ENCODE peak calls at places on chromosome 12, in nine cellular contexts. X is psoas muscle, N is H9, Y is adipocyte, C is T-helper 17 cell, M is stomach, Z is aorta, R is lower lobe of right lung, K is heart right ventricle. T is an unnamed sample. For H3K9me3, the result is how much of the 10 kb centered on the place peaks cover.

GRCh38 chr12:9103050-9103854 is 12.5 kb downstream of the A2M start:
- DNase-seq in Y (no peak), M (no peak), N (no peak), K (no peak), X (no peak), Z (no peak), R (no peak), C (no peak), T (no peak)

GRCh38 chr12:125218952-125219351 is 153.7 kb downstream of the AACS start:
- DNase-seq in R (no peak), Z (no peak), K (no peak), N (no peak), X (no peak), M (no peak), C (no peak), Y (peak), T (no peak)

GRCh38 chr12:32390572-32391219 is 8.7 kb upstream of the FGD4 start:
- DNase-seq in K (peak), Y (no peak), X (peak), Z (no peak), C (no peak), R (peak), N (no peak), M (peak), T (peak)

GRCh38 chr12:18382486-18382885 is 121.2 kb downstream of the PIK3C2G start:
- DNase-seq in Z (no peak), R (no peak), C (no peak), N (no peak), Y (peak), X (no peak), K (no peak), M (no peak), T (no peak)

GRCh38 chr12:113359939-113360748 is 1.8 kb downstream of the PLBD2 start:
- DNase-seq in Z (peak), M (no peak), N (no peak), X (peak), K (no peak), Y (peak), R (no peak), C (no peak), T (no peak)

GRCh38 chr12:130337476-130338303 is at the start of gene PIWIL1:
- DNase-seq in X (no peak), Y (no peak), R (no peak), C (no peak), Z (no peak), N (no peak), M (no peak), K (no peak), T (peak)

GRCh38 chr12:98332626-98333025 is 182.8 kb upstream of the TMPO start:
- DNase-seq in C (no peak), K (no peak), R (no peak), Z (no peak), X (no peak), Y (no peak), M (no peak), N (no peak), T (no peak)

GRCh38 chr12:120100630-120101029 is 15.9 kb downstream of the RAB35 start:
- DNase-seq in Y (no peak), Z (peak), R (no peak), M (peak), N (no peak), K (peak), X (peak), C (no peak), T (no peak)

GRCh38 chr12:3127832-3128231 is 50.7 kb downstream of the TSPAN9 start:
- DNase-seq in M (no peak), R (no peak), Z (no peak), N (no peak), Y (no peak), X (no peak), K (no peak), C (no peak), T (no peak)

GRCh38 chr12:8499616-8500015 is 13.7 kb upstream of the CLEC4D start:
- DNase-seq in C (no peak), Y (no peak), X (no peak), R (no peak), M (no peak), N (no peak), K (no peak), Z (no peak), T (no peak)

GRCh38 chr12:103399986-103400385 is 95.8 kb downstream of the C12orf42 start:
- DNase-seq in Y (no peak), C (no peak), M (no peak), N (no peak), K (no peak), X (no peak), R (no peak), Z (no peak), T (no peak)

GRCh38 chr12:127588224-127588623 is 678.7 kb upstream of the TMEM132C start:
- DNase-seq in R (no peak), N (no peak), C (no peak), Z (peak), K (no peak), Y (peak), X (no peak), M (no peak), T (no peak)

GRCh38 chr12:69988601-69989194 is 163.7 kb downstream of the MYRFL start:
- DNase-seq in Z (no peak), Y (peak), X (no peak), N (no peak), M (no peak), R (no peak), C (no peak), K (no peak), T (no peak)

GRCh38 chr12:77855548-77855947 is 24.9 kb downstream of the NAV3 start:
- DNase-seq in K (peak), M (no peak), C (no peak), R (no peak), X (no peak), N (no peak), Z (no peak), Y (peak), T (no peak)

GRCh38 chr12:85280138-85280983 is at the start of gene ALX1:
- DNase-seq in K (no peak), M (no peak), Z (peak), C (no peak), N (peak), R (peak), Y (peak), X (no peak), T (peak)

GRCh38 chr12:66137937-66138336 is 7.4 kb upstream of the LLPH start:
- DNase-seq in N (no peak), M (no peak), X (no peak), K (no peak), Z (no peak), C (no peak), R (no peak), Y (no peak), T (no peak)

GRCh38 chr12:13000616-13000934 is 510 bp upstream of the HEBP1 start:
- DNase-seq in M (no peak), X (no peak), C (no peak), N (no peak), Y (peak), Z (no peak), R (no peak), K (no peak), T (no peak)

GRCh38 chr12:102964872-102965271 is 7.4 kb downstream of the ASCL1 start:
- DNase-seq in R (peak), K (no peak), M (peak), Y (no peak), X (no peak), C (no peak), N (peak), Z (no peak), T (peak)

GRCh38 chr12:11762723-11763326 is 113.4 kb downstream of the ETV6 start:
- DNase-seq in N (no peak), R (no peak), M (no peak), K (no peak), Z (no peak), C (no peak), X (no peak), Y (no peak), T (no peak)

GRCh38 chr12:6934110-6934509 is 6.4 kb downstream of the ATN1 start:
- DNase-seq in C (no peak), M (no peak), N (no peak), Y (no peak), X (no peak), Z (no peak), K (peak), R (no peak), T (no peak)

GRCh38 chr12:11765817-11766794 is 116.6 kb downstream of the ETV6 start:
- DNase-seq in C (peak), X (no peak), Y (peak), R (peak), M (no peak), N (no peak), K (peak), Z (peak), T (no peak)

GRCh38 chr12:11639463-11639862 is 10.0 kb upstream of the ETV6 start:
- DNase-seq in Z (no peak), R (no peak), C (no peak), Y (no peak), N (no peak), K (no peak), M (no peak), X (no peak), T (no peak)

GRCh38 chr12:122473543-122474323 is 27.0 kb downstream of the ZCCHC8 start:
- DNase-seq in N (no peak), K (no peak), C (no peak), X (no peak), R (no peak), Y (no peak), M (peak), Z (no peak), T (no peak)

GRCh38 chr12:93886533-93887511 is 209.6 kb downstream of the CRADD start:
- DNase-seq in R (no peak), K (no peak), Z (no peak), C (no peak), M (no peak), N (no peak), Y (peak), X (no peak), T (peak)

GRCh38 chr12:101172316-101172715 is 37.7 kb downstream of the SLC5A8 start:
- DNase-seq in C (no peak), M (no peak), N (peak), R (no peak), X (no peak), Z (no peak), K (no peak), Y (peak), T (peak)

GRCh38 chr12:54390176-54390667 is 5.7 kb upstream of the ZNF385A start:
- DNase-seq in C (no peak), Y (no peak), M (no peak), N (peak), Z (no peak), X (no peak), R (no peak), K (no peak), T (no peak)

GRCh38 chr12:23093488-23093887 is 468.5 kb downstream of the ETNK1 start:
- DNase-seq in Y (peak), K (no peak), C (no peak), R (no peak), X (no peak), Z (no peak), M (no peak), N (no peak), T (no peak)

GRCh38 chr12:121538699-121539061 is 42.1 kb downstream of the KDM2B start:
- DNase-seq in X (no peak), C (no peak), Z (no peak), M (peak), Y (no peak), R (no peak), N (peak), K (no peak), T (peak)

DNA sequence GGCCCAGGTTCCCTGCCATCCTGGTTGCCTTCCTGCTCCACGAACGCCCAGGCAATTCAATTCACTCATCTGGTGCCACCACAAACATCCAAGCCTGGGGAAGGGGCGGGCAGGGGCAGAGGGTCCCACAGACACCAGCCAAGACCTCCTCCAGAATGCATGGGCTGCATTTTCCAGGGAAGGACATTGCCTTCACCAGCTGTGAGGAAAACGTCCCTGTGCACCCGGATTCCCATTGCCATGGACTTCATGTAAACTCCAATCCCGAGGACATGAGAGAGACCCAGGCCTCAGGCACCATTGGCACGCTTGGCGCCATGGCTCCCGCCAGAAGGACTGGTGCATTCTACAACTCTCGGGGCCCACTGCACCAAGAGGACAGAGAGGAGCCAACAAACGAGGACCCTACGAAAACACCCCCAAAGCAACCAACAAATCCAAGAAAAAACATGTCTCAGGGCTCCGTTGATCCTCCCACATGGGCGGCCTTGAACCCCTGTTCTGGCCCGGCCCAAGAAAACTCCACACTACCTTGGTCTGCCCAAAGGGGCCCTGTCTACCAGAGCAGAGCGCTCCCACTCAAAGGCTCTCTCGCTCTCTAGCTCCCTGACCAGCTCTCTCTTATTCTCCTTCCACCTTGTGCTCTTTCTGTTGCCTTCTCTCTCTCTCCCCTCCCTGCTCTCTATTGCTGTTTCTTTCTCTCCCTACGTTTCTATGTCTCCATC is 183.9 kb downstream of the ALG10 start:
- DNase-seq in X (no peak), C (no peak), M (no peak), N (no peak), K (no peak), Z (no peak), Y (no peak), R (no peak), T (no peak)
- H3K9me3 ChIP-seq in X (under half), C (under half), M (under half), N (half or more), K (under half), Z (under half), Y (under half), R (under half), T (under half)

GRCh38 chr12:132271755-132272092 is 57.7 kb downstream of the GALNT9 start:
- DNase-seq in Y (no peak), M (no peak), Z (no peak), N (no peak), C (no peak), R (no peak), X (no peak), K (no peak), T (no peak)

GRCh38 chr12:132270969-132271754 is 58.2 kb downstream of the GALNT9 start:
- DNase-seq in N (no peak), K (no peak), X (no peak), M (no peak), R (no peak), Z (no peak), Y (no peak), C (no peak), T (no peak)

GRCh38 chr12:132273992-132274334 is 55.4 kb downstream of the GALNT9 start:
- DNase-seq in K (no peak), Y (no peak), R (peak), X (no peak), M (no peak), Z (no peak), N (no peak), C (no peak), T (no peak)

GRCh38 chr12:132270516-132270915 is 58.9 kb downstream of the GALNT9 start:
- DNase-seq in Y (no peak), Z (no peak), X (no peak), C (no peak), K (no peak), M (no peak), N (no peak), R (no peak), T (no peak)

DNA sequence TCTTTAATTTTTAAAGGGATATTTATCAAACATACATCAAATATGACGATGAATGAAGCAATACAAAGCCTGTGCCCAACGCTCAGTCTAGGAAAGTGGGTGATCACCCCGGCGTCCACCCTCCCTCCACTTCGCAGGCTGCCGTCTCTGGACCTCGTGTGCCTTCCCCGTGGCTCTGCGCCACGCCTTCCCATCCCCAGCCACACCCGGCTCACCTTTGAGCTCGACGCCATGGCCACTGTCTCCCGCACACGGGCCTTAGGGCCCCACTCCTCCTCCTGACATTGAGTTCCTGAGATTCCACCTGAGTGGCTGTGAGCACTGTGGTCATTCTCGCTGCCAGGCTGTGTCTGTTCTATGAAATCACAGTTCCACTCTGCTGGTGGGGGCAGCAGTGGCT is 56.7 kb downstream of the GALNT9 start:
- DNase-seq in Y (no peak), Z (no peak), C (no peak), K (no peak), X (no peak), R (no peak), M (no peak), N (no peak), T (no peak)
- H3K9me3 ChIP-seq in Y (under half), Z (under half), C (under half), K (under half), X (under half), R (under half), M (under half), N (under half), T (under half)

GRCh38 chr12:34401659-34402227 is 379.4 kb downstream of the ALG10 start:
- DNase-seq in C (no peak), X (peak), M (peak), R (peak), K (no peak), Y (no peak), N (no peak), Z (peak), T (no peak)

GRCh38 chr12:34399631-34400422 is 377.5 kb downstream of the ALG10 start:
- DNase-seq in N (peak), C (no peak), X (peak), Z (peak), K (peak), Y (no peak), R (peak), M (peak), T (peak)

GRCh38 chr12:34400986-34401658 is 378.8 kb downstream of the ALG10 start:
- DNase-seq in M (peak), N (peak), Z (peak), K (no peak), X (peak), R (peak), Y (no peak), C (no peak), T (peak)

GRCh38 chr12:34398706-34399630 is 376.7 kb downstream of the ALG10 start:
- DNase-seq in C (no peak), K (peak), X (peak), M (peak), N (peak), R (peak), Z (peak), Y (no peak), T (peak)

GRCh38 chr12:34400423-34400881 is 378.2 kb downstream of the ALG10 start:
- DNase-seq in K (no peak), Y (no peak), R (peak), C (no peak), X (peak), M (peak), N (no peak), Z (peak), T (peak)
- H3K9me3 ChIP-seq in K (under half), Y (under half), R (under half), C (under half), X (under half), M (under half), N (half or more), Z (under half), T (half or more)

DNA sequence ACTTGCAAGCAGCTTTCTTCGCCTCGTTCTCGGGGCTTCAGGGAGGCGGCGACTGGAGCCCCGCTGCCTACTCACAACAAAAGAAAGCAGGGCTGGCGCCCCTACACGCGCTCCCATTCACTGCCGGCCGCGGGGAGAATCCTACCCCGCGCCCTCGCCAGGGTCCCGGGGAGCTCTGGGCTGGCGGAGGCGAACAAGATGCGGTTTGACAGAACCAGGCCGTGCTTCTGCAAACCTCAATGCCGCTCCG is 820 bp downstream of the TBX5 start:
- DNase-seq in M (no peak), Y (no peak), C (no peak), R (no peak), K (no peak), X (no peak), Z (no peak), N (no peak), T (no peak)
- H3K9me3 ChIP-seq in M (under half), Y (under half), C (under half), R (under half), K (under half), X (under half), Z (under half), N (under half), T (under half)

T was measured in Caco-2.